ENCODE peak calls at places on chromosomes 1 and 21, in eight cellular contexts. P is dorsolateral prefrontal cortex, M is cardiac fibroblast, U is foreskin fibroblast, K is coronary artery, L is NT2/D1, W is colonic mucosa, S is upper lobe of right lung. E is an unnamed sample.

GRCh38 chr1:81801032-81801833 is 499 bp downstream of the ADGRL2 start:
- DNase-seq in P (peak; percentile 55), M (peak; percentile 96), U (peak; percentile 95), K (peak; percentile 87), L (peak; percentile 93), W (peak; percentile 81), S (peak; percentile 76), E (peak; percentile 77)

GRCh38 chr21:44842087-44842486 is 24.2 kb upstream of the SUMO3 start:
- DNase-seq in P (no peak), M (no peak), U (no peak), K (no peak), L (no peak), W (no peak), S (no peak), E (peak; percentile 29)

GRCh38 chr1:69567847-69568434 is at the start of gene LRRC7:
- DNase-seq in P (peak; percentile 55), M (no peak), U (peak; percentile 27), K (no peak), L (peak; percentile 32), W (no peak), S (peak; percentile 63), E (peak; percentile 69)

GRCh38 chr1:235078927-235079381 is 49.7 kb downstream of the TOMM20 start:
- DNase-seq in P (no peak), M (peak; percentile 66), U (peak; percentile 65), K (no peak), L (no peak), W (no peak), S (no peak), E (peak; percentile 37)

GRCh38 chr1:204828352-204828850 is 42.3 kb upstream of the NFASC start:
- DNase-seq in P (peak; percentile 87), M (peak; percentile 31), U (peak; percentile 88), K (peak; percentile 78), L (peak; percentile 88), W (peak; percentile 60), S (peak; percentile 70), E (peak; percentile 98)

GRCh38 chr1:89615676-89616598 is 17.0 kb upstream of the LRRC8C start:
- DNase-seq in P (no peak), M (no peak), U (no peak), K (no peak), L (no peak), W (no peak), S (no peak), E (peak; percentile 54)

GRCh38 chr1:92877081-92877711 is 45.4 kb downstream of the RPL5 start:
- DNase-seq in P (no peak), M (no peak), U (no peak), K (no peak), L (no peak), W (no peak), S (no peak), E (no peak)

GRCh38 chr1:227887697-227888403 is 59.9 kb downstream of the WNT9A start:
- DNase-seq in P (peak; percentile 28), M (no peak), U (peak; percentile 45), K (peak; percentile 80), L (no peak), W (peak; percentile 33), S (peak; percentile 69), E (peak; percentile 96)

GRCh38 chr1:94324168-94324544 is 86.8 kb upstream of the ARHGAP29 start:
- DNase-seq in P (no peak), M (peak; percentile 72), U (peak; percentile 74), K (no peak), L (no peak), W (no peak), S (no peak), E (no peak)

GRCh38 chr1:22662318-22662717 is 9.3 kb downstream of the C1QB start:
- DNase-seq in P (no peak), M (peak; percentile 2), U (no peak), K (no peak), L (no peak), W (no peak), S (no peak), E (peak; percentile 95)

GRCh38 chr1:12173631-12174121 is 6.9 kb downstream of the TNFRSF1B start:
- DNase-seq in P (no peak), M (no peak), U (no peak), K (no peak), L (no peak), W (peak; percentile 62), S (no peak), E (no peak)

GRCh38 chr1:89911186-89911976 is 83.5 kb upstream of the ZNF326 start:
- DNase-seq in P (no peak), M (no peak), U (no peak), K (no peak), L (no peak), W (no peak), S (no peak), E (peak; percentile 37)

GRCh38 chr1:117367769-117368059 is 465 bp downstream of the MAN1A2 start:
- DNase-seq in P (no peak), M (no peak), U (no peak), K (no peak), L (no peak), W (peak; percentile 28), S (no peak), E (peak; percentile 32)

GRCh38 chr1:53440633-53441032 is 18.6 kb upstream of the DMRTB1 start:
- DNase-seq in P (no peak), M (no peak), U (no peak), K (no peak), L (no peak), W (no peak), S (no peak), E (no peak)

GRCh38 chr1:170592591-170593111 is 60.7 kb downstream of the GORAB start:
- DNase-seq in P (no peak), M (no peak), U (no peak), K (no peak), L (no peak), W (no peak), S (no peak), E (no peak)

GRCh38 chr1:87852410-87853202 is 523.9 kb downstream of the LMO4 start:
- DNase-seq in P (no peak), M (no peak), U (no peak), K (no peak), L (peak; percentile 11), W (peak; percentile 59), S (no peak), E (no peak)

GRCh38 chr1:184648856-184649201 is 105.8 kb downstream of the EDEM3 start:
- DNase-seq in P (no peak), M (no peak), U (no peak), K (no peak), L (no peak), W (no peak), S (no peak), E (no peak)
- H3K4me3 ChIP-seq in P (no peak overlapping the region), M (no peak overlapping the region), U (no peak overlapping the region), K (peak overlapping the region; percentile 11), L (no peak overlapping the region), W (no peak overlapping the region), S (no peak overlapping the region), E (no peak overlapping the region)

GRCh38 chr1:26287033-26287711 is 7.3 kb downstream of the SH3BGRL3 start:
- DNase-seq in P (no peak), M (peak; percentile 43), U (peak; percentile 58), K (no peak), L (no peak), W (peak; percentile 53), S (no peak), E (no peak)
- H3K4me3 ChIP-seq in P (no peak overlapping the region), M (no peak overlapping the region), U (no peak overlapping the region), K (no peak overlapping the region), L (no peak overlapping the region), W (no peak overlapping the region), S (no peak overlapping the region), E (no peak overlapping the region)

GRCh38 chr1:6445062-6445763 is 20.6 kb downstream of the ESPN start:
- DNase-seq in P (peak; percentile 41), M (peak; percentile 56), U (peak; percentile 58), K (no peak), L (no peak), W (peak; percentile 77), S (peak; percentile 82), E (peak; percentile 76)

GRCh38 chr1:6447016-6447817 is 18.8 kb downstream of the TNFRSF25 start:
- DNase-seq in P (no peak), M (no peak), U (no peak), K (no peak), L (no peak), W (no peak), S (no peak), E (peak; percentile 89)

GRCh38 chr1:6447818-6448748 is 17.9 kb downstream of the TNFRSF25 start:
- DNase-seq in P (no peak), M (no peak), U (no peak), K (no peak), L (no peak), W (peak; percentile 71), S (no peak), E (peak; percentile 96)

GRCh38 chr1:6444377-6444776 is 19.8 kb downstream of the ESPN start:
- DNase-seq in P (no peak), M (no peak), U (no peak), K (no peak), L (no peak), W (no peak), S (no peak), E (no peak)

GRCh38 chr1:6446665-6447015 is 19.3 kb downstream of the TNFRSF25 start:
- DNase-seq in P (no peak), M (no peak), U (no peak), K (no peak), L (no peak), W (no peak), S (no peak), E (no peak)
- H3K4me3 ChIP-seq in P (no peak overlapping the region), M (no peak overlapping the region), U (no peak overlapping the region), K (no peak overlapping the region), L (peak overlapping the region; percentile 34), W (no peak overlapping the region), S (no peak overlapping the region), E (peak overlapping the region; percentile 56)

DNA sequence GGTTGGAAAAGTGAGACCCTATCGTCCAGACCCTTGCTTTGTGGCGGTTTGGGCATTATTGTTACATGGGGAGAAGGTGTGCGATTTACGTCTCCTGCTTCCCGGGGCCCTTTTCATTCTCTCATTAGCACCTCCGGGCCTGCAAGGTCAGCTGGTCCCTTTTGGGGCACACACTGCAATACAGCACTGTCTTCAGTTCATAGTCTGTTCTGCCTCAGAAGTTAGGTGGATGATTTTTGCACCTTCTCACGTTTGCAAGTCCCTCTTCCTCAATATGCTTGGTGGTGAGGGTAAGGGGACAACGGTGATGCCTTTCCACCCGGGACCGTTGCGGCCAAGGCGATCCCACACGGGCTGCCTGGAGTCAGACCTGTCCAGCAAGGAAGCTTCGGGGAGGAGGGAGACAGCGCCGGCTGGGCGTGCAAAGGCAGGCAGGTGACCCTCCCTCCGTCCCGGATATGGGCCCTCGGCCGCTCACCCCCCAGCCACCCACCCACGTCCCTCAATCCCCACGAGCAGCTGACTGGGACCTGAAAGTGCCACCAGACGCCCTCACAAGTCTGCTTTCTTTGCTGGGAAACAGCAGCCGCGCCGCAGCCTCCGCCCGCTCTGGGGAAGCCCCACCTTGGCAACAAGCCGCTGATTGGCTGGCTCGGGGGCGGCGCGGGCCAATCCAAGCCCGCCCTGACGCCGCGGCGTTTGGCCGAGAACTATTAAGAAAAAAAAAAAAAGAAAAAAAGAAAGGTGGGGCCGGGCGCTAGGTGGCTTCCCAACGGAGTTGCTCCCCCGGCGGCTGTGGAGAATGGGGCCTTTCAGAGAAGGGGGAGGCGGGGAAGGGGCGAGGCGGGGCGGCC is 21.7 kb downstream of the BTG2 start:
- DNase-seq in P (peak; percentile 94), M (peak; percentile 86), U (peak; percentile 94), K (peak; percentile 94), L (peak; percentile 96), W (peak; percentile 96), S (peak; percentile 98), E (peak; percentile 98)
- H3K4me3 ChIP-seq in P (peak overlapping the region; percentile 73), M (peak overlapping the region; percentile 58), U (peak overlapping the region; percentile 58), K (peak overlapping the region; percentile 74), L (peak overlapping the region; percentile 52), W (peak overlapping the region; percentile 41), S (peak overlapping the region; percentile 60), E (peak overlapping the region; percentile 55)

GRCh38 chr1:154846921-154847442 is 23.1 kb downstream of the KCNN3 start:
- DNase-seq in P (peak; percentile 68), M (no peak), U (no peak), K (no peak), L (no peak), W (no peak), S (no peak), E (peak; percentile 75)
- H3K4me3 ChIP-seq in P (no peak overlapping the region), M (no peak overlapping the region), U (no peak overlapping the region), K (no peak overlapping the region), L (no peak overlapping the region), W (no peak overlapping the region), S (no peak overlapping the region), E (no peak overlapping the region)